ENCODE peak calls at places on chromosomes 13 and 19, in seven cellular contexts. One of them, this sample, is unnamed.

GRCh38 chr13:97933736-97934135 is 19.7 kb upstream of the IPO5 start:
- DNase-seq in GM12864: no peak
- DNase-seq in astrocyte of the spinal cord: no peak
- DNase-seq in adrenal gland: no peak
- DNase-seq in Karpas-422: no peak
- DNase-seq in epithelial cell of esophagus: no peak
- DNase-seq in upper lobe of left lung: no peak
- DNase-seq in this sample: no peak

GRCh38 chr19:50821622-50822021 is 2.0 kb downstream of the KLK1 start:
- DNase-seq in GM12864: no peak
- DNase-seq in upper lobe of left lung: no peak
- DNase-seq in epithelial cell of esophagus: no peak
- DNase-seq in adrenal gland: no peak
- DNase-seq in Karpas-422: no peak
- DNase-seq in astrocyte of the spinal cord: no peak
- DNase-seq in this sample: no peak

GRCh38 chr13:105276571-105276970 is 1258.9 kb downstream of the EFNB2 start:
- DNase-seq in astrocyte of the spinal cord: no peak
- DNase-seq in adrenal gland: no peak
- DNase-seq in Karpas-422: no peak
- DNase-seq in epithelial cell of esophagus: no peak
- DNase-seq in GM12864: no peak
- DNase-seq in upper lobe of left lung: no peak
- DNase-seq in this sample: no peak

GRCh38 chr19:12664406-12665280 is 1.9 kb downstream of the MAN2B1 start:
- DNase-seq in GM12864: no peak
- DNase-seq in astrocyte of the spinal cord: no peak
- DNase-seq in epithelial cell of esophagus: no peak
- DNase-seq in upper lobe of left lung: peak
- DNase-seq in adrenal gland: no peak
- DNase-seq in Karpas-422: peak
- DNase-seq in this sample: no peak

GRCh38 chr13:75705908-75706307 is 69.8 kb downstream of the LMO7 start:
- DNase-seq in upper lobe of left lung: no peak
- DNase-seq in adrenal gland: no peak
- DNase-seq in epithelial cell of esophagus: no peak
- DNase-seq in Karpas-422: no peak
- DNase-seq in astrocyte of the spinal cord: no peak
- DNase-seq in GM12864: no peak
- DNase-seq in this sample: no peak

GRCh38 chr19:28350673-28351072 is 862.3 kb downstream of the UQCRFS1 start:
- DNase-seq in Karpas-422: no peak
- DNase-seq in adrenal gland: no peak
- DNase-seq in epithelial cell of esophagus: no peak
- DNase-seq in astrocyte of the spinal cord: no peak
- DNase-seq in GM12864: no peak
- DNase-seq in upper lobe of left lung: no peak
- DNase-seq in this sample: no peak

GRCh38 chr13:95608640-95609280 is 35.7 kb downstream of the DZIP1 start:
- DNase-seq in epithelial cell of esophagus: peak
- DNase-seq in GM12864: no peak
- DNase-seq in astrocyte of the spinal cord: no peak
- DNase-seq in upper lobe of left lung: no peak
- DNase-seq in adrenal gland: no peak
- DNase-seq in Karpas-422: no peak
- DNase-seq in this sample: no peak

GRCh38 chr19:28427256-28428083 is 785.5 kb downstream of the UQCRFS1 start:
- DNase-seq in adrenal gland: no peak
- DNase-seq in astrocyte of the spinal cord: no peak
- DNase-seq in GM12864: no peak
- DNase-seq in upper lobe of left lung: no peak
- DNase-seq in epithelial cell of esophagus: no peak
- DNase-seq in Karpas-422: no peak
- DNase-seq in this sample: no peak

GRCh38 chr19:44737238-44738160 is 11.0 kb upstream of the BCL3 start:
- DNase-seq in upper lobe of left lung: no peak
- DNase-seq in astrocyte of the spinal cord: peak
- DNase-seq in Karpas-422: no peak
- DNase-seq in epithelial cell of esophagus: peak
- DNase-seq in GM12864: no peak
- DNase-seq in adrenal gland: no peak
- DNase-seq in this sample: peak

GRCh38 chr19:1122972-1123363 is 19.2 kb downstream of the GPX4 start:
- DNase-seq in adrenal gland: peak
- DNase-seq in astrocyte of the spinal cord: peak
- DNase-seq in GM12864: no peak
- DNase-seq in upper lobe of left lung: peak
- DNase-seq in Karpas-422: peak
- DNase-seq in epithelial cell of esophagus: peak
- DNase-seq in this sample: no peak

GRCh38 chr13:113794764-113795173 is 35.7 kb downstream of the TMEM255B start:
- DNase-seq in Karpas-422: no peak
- DNase-seq in epithelial cell of esophagus: no peak
- DNase-seq in astrocyte of the spinal cord: no peak
- DNase-seq in adrenal gland: no peak
- DNase-seq in upper lobe of left lung: peak
- DNase-seq in GM12864: no peak
- DNase-seq in this sample: no peak

GRCh38 chr13:112208656-112209055 is 141.7 kb downstream of the SOX1 start:
- DNase-seq in upper lobe of left lung: peak
- DNase-seq in astrocyte of the spinal cord: no peak
- DNase-seq in GM12864: no peak
- DNase-seq in adrenal gland: no peak
- DNase-seq in Karpas-422: no peak
- DNase-seq in epithelial cell of esophagus: no peak
- DNase-seq in this sample: no peak

GRCh38 chr13:79779061-79779460 is 298.1 kb downstream of the NDFIP2 start:
- DNase-seq in GM12864: no peak
- DNase-seq in epithelial cell of esophagus: no peak
- DNase-seq in upper lobe of left lung: no peak
- DNase-seq in adrenal gland: no peak
- DNase-seq in Karpas-422: no peak
- DNase-seq in astrocyte of the spinal cord: no peak
- DNase-seq in this sample: no peak

GRCh38 chr13:79779761-79780160 is 298.8 kb downstream of the NDFIP2 start:
- DNase-seq in astrocyte of the spinal cord: peak
- DNase-seq in epithelial cell of esophagus: peak
- DNase-seq in upper lobe of left lung: no peak
- DNase-seq in adrenal gland: peak
- DNase-seq in Karpas-422: no peak
- DNase-seq in GM12864: no peak
- DNase-seq in this sample: peak

GRCh38 chr13:79782541-79783216 is 301.7 kb downstream of the NDFIP2 start:
- DNase-seq in GM12864: no peak
- DNase-seq in astrocyte of the spinal cord: peak
- DNase-seq in epithelial cell of esophagus: peak
- DNase-seq in Karpas-422: no peak
- DNase-seq in adrenal gland: peak
- DNase-seq in upper lobe of left lung: no peak
- DNase-seq in this sample: peak

GRCh38 chr13:79781829-79782540 is 301.0 kb downstream of the NDFIP2 start:
- DNase-seq in astrocyte of the spinal cord: no peak
- DNase-seq in adrenal gland: no peak
- DNase-seq in GM12864: no peak
- DNase-seq in upper lobe of left lung: no peak
- DNase-seq in epithelial cell of esophagus: no peak
- DNase-seq in Karpas-422: no peak
- DNase-seq in this sample: no peak

DNA sequence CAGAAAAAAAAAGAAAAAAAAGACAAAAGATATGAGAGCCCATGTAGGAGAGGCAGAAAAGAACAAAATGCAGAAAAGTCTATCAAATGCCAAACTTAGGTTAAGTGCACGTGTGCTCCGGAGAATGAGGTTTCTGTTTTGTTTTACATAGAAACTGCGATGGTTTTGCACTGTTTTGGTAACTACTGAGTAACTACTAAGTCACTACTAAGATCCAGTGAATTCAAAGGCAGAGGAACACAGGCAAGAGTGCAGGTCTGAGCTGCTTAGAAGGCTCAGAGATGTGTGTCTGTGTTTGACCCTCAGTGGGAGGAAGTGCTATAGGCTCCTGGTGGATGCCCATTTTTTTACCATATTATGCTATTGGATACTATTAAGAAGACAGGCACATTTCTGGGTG is 299.3 kb downstream of the NDFIP2 start:
- DNase-seq in astrocyte of the spinal cord: peak
- DNase-seq in Karpas-422: no peak
- DNase-seq in epithelial cell of esophagus: peak
- DNase-seq in upper lobe of left lung: no peak
- DNase-seq in GM12864: no peak
- DNase-seq in adrenal gland: no peak
- DNase-seq in this sample: no peak
- H3K4me3 ChIP-seq in astrocyte of the spinal cord: no peak
- H3K4me3 ChIP-seq in Karpas-422: no peak
- H3K4me3 ChIP-seq in epithelial cell of esophagus: no peak
- H3K4me3 ChIP-seq in upper lobe of left lung: no peak
- H3K4me3 ChIP-seq in GM12864: no peak
- H3K4me3 ChIP-seq in adrenal gland: no peak
- H3K4me3 ChIP-seq in this sample: no peak

GRCh38 chr13:110681868-110682550 is 23.9 kb downstream of the CARS2 start:
- DNase-seq in adrenal gland: no peak
- DNase-seq in GM12864: no peak
- DNase-seq in Karpas-422: no peak
- DNase-seq in epithelial cell of esophagus: no peak
- DNase-seq in astrocyte of the spinal cord: no peak
- DNase-seq in upper lobe of left lung: no peak
- DNase-seq in this sample: no peak

GRCh38 chr13:110676511-110677204 is 29.3 kb downstream of the CARS2 start:
- DNase-seq in epithelial cell of esophagus: no peak
- DNase-seq in GM12864: peak
- DNase-seq in astrocyte of the spinal cord: no peak
- DNase-seq in adrenal gland: no peak
- DNase-seq in Karpas-422: peak
- DNase-seq in upper lobe of left lung: peak
- DNase-seq in this sample: no peak

GRCh38 chr13:110680852-110681251 is 25.1 kb downstream of the CARS2 start:
- DNase-seq in GM12864: no peak
- DNase-seq in epithelial cell of esophagus: peak
- DNase-seq in upper lobe of left lung: no peak
- DNase-seq in astrocyte of the spinal cord: no peak
- DNase-seq in Karpas-422: peak
- DNase-seq in adrenal gland: no peak
- DNase-seq in this sample: no peak

GRCh38 chr13:110677731-110678545 is 28.0 kb downstream of the CARS2 start:
- DNase-seq in astrocyte of the spinal cord: peak
- DNase-seq in Karpas-422: no peak
- DNase-seq in GM12864: no peak
- DNase-seq in adrenal gland: no peak
- DNase-seq in upper lobe of left lung: peak
- DNase-seq in epithelial cell of esophagus: no peak
- DNase-seq in this sample: no peak

DNA sequence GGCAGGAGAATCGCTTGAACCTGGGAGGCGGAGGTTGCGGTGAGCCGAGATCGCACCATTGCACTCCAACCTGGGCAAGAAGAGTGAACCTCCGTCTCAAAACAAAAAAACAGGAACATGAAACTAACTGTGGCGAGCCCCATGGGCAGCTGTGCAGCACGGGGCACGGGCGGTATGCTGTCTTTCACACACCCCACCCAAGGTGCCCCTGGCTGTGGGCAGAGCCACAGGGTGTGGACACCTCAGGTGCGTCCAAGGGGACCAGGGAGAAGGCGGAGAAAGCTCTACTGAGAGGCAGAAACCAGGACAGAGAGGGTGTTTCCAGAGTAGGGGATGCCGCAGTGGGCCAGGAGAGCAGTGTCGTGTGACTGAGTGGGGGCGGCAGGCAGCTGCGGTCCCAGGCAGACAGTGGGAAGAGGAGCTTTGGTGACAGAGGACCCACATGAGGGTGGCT is 29.8 kb downstream of the CARS2 start:
- DNase-seq in upper lobe of left lung: peak
- DNase-seq in Karpas-422: peak
- DNase-seq in adrenal gland: no peak
- DNase-seq in GM12864: peak
- DNase-seq in epithelial cell of esophagus: no peak
- DNase-seq in astrocyte of the spinal cord: no peak
- DNase-seq in this sample: no peak
- H3K4me3 ChIP-seq in upper lobe of left lung: no peak
- H3K4me3 ChIP-seq in Karpas-422: peak
- H3K4me3 ChIP-seq in adrenal gland: no peak
- H3K4me3 ChIP-seq in GM12864: no peak
- H3K4me3 ChIP-seq in epithelial cell of esophagus: no peak
- H3K4me3 ChIP-seq in astrocyte of the spinal cord: no peak
- H3K4me3 ChIP-seq in this sample: no peak

GRCh38 chr19:36377541-36378178 is 1.3 kb downstream of the ZFP14 start:
- DNase-seq in GM12864: no peak
- DNase-seq in astrocyte of the spinal cord: no peak
- DNase-seq in Karpas-422: peak
- DNase-seq in epithelial cell of esophagus: no peak
- DNase-seq in adrenal gland: no peak
- DNase-seq in upper lobe of left lung: no peak
- DNase-seq in this sample: no peak
- H3K4me3 ChIP-seq in GM12864: peak
- H3K4me3 ChIP-seq in astrocyte of the spinal cord: peak
- H3K4me3 ChIP-seq in Karpas-422: peak
- H3K4me3 ChIP-seq in epithelial cell of esophagus: peak
- H3K4me3 ChIP-seq in adrenal gland: no peak
- H3K4me3 ChIP-seq in upper lobe of left lung: no peak
- H3K4me3 ChIP-seq in this sample: peak

GRCh38 chr13:60268203-60268555 is 104.5 kb upstream of the DIAPH3 start:
- DNase-seq in Karpas-422: no peak
- DNase-seq in GM12864: no peak
- DNase-seq in adrenal gland: no peak
- DNase-seq in astrocyte of the spinal cord: no peak
- DNase-seq in epithelial cell of esophagus: no peak
- DNase-seq in upper lobe of left lung: no peak
- DNase-seq in this sample: no peak

GRCh38 chr13:60267498-60268202 is 103.9 kb upstream of the DIAPH3 start:
- DNase-seq in upper lobe of left lung: no peak
- DNase-seq in astrocyte of the spinal cord: no peak
- DNase-seq in epithelial cell of esophagus: peak
- DNase-seq in Karpas-422: peak
- DNase-seq in adrenal gland: peak
- DNase-seq in GM12864: no peak
- DNase-seq in this sample: no peak

GRCh38 chr13:60261432-60262351 is 98.0 kb upstream of the DIAPH3 start:
- DNase-seq in upper lobe of left lung: no peak
- DNase-seq in adrenal gland: no peak
- DNase-seq in GM12864: no peak
- DNase-seq in epithelial cell of esophagus: peak
- DNase-seq in Karpas-422: no peak
- DNase-seq in astrocyte of the spinal cord: no peak
- DNase-seq in this sample: no peak

GRCh38 chr13:60260440-60260839 is 96.7 kb upstream of the DIAPH3 start:
- DNase-seq in upper lobe of left lung: no peak
- DNase-seq in adrenal gland: no peak
- DNase-seq in astrocyte of the spinal cord: no peak
- DNase-seq in Karpas-422: peak
- DNase-seq in epithelial cell of esophagus: no peak
- DNase-seq in GM12864: no peak
- DNase-seq in this sample: no peak

DNA sequence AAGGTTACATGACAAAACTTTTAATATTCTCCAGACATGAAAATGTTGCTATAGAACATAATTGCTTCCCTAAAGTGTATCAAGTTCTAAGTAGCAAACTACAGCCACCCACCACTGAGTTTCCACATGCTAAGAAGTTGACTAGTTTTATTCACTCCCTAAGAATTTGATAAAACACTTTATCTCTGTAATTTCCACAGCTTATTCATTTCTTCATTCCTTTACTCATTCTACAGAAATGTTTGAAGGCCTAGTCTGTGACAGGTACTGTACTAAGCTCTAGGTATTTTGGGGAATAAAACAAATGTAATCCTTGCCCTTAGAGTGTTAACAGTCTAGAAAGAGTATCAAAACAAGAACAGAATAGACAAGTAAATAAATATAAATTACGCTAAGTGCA is 101.8 kb upstream of the DIAPH3 start:
- DNase-seq in adrenal gland: no peak
- DNase-seq in astrocyte of the spinal cord: no peak
- DNase-seq in epithelial cell of esophagus: no peak
- DNase-seq in upper lobe of left lung: no peak
- DNase-seq in GM12864: no peak
- DNase-seq in Karpas-422: no peak
- DNase-seq in this sample: no peak
- H3K4me3 ChIP-seq in adrenal gland: no peak
- H3K4me3 ChIP-seq in astrocyte of the spinal cord: no peak
- H3K4me3 ChIP-seq in epithelial cell of esophagus: no peak
- H3K4me3 ChIP-seq in upper lobe of left lung: no peak
- H3K4me3 ChIP-seq in GM12864: no peak
- H3K4me3 ChIP-seq in Karpas-422: no peak
- H3K4me3 ChIP-seq in this sample: no peak